ENCODE peak calls at places on chromosomes 3 and 15, in seven cellular contexts. One of them, this sample, is unnamed.

GRCh38 chr3:130516645-130517512 is at the start of gene COL6A6:
- DNase-seq in progenitor cell of endocrine pancreas: no peak
- DNase-seq in C1 segment of cervical spinal cord: no peak
- DNase-seq in NCI-H1436 treated with DMSO at 0.1 percent for 48 hours: no peak
- DNase-seq in NCI-H2107: no peak
- DNase-seq in stimulated activated CD8-positive, alpha-beta memory T cell treated with anti-CD3 and anti-CD28 coated beads, Interleukin-15, amount 100 ng/mL, for 24 hours: no peak
- DNase-seq in left ventricle myocardium superior: peak
- DNase-seq in this sample: peak

GRCh38 chr3:192130534-192131132 is 596.7 kb downstream of the FGF12 start:
- DNase-seq in progenitor cell of endocrine pancreas: no peak
- DNase-seq in C1 segment of cervical spinal cord: no peak
- DNase-seq in NCI-H1436 treated with DMSO at 0.1 percent for 48 hours: no peak
- DNase-seq in NCI-H2107: peak
- DNase-seq in stimulated activated CD8-positive, alpha-beta memory T cell treated with anti-CD3 and anti-CD28 coated beads, Interleukin-15, amount 100 ng/mL, for 24 hours: no peak
- DNase-seq in left ventricle myocardium superior: peak
- DNase-seq in this sample: peak

GRCh38 chr15:37362414-37362813 is 262.1 kb upstream of the MEIS2 start:
- DNase-seq in progenitor cell of endocrine pancreas: no peak
- DNase-seq in C1 segment of cervical spinal cord: no peak
- DNase-seq in NCI-H1436 treated with DMSO at 0.1 percent for 48 hours: no peak
- DNase-seq in NCI-H2107: no peak
- DNase-seq in stimulated activated CD8-positive, alpha-beta memory T cell treated with anti-CD3 and anti-CD28 coated beads, Interleukin-15, amount 100 ng/mL, for 24 hours: no peak
- DNase-seq in left ventricle myocardium superior: no peak
- DNase-seq in this sample: no peak

GRCh38 chr3:42024578-42025387 is 62.9 kb upstream of the ULK4 start:
- DNase-seq in progenitor cell of endocrine pancreas: no peak
- DNase-seq in C1 segment of cervical spinal cord: peak
- DNase-seq in NCI-H1436 treated with DMSO at 0.1 percent for 48 hours: no peak
- DNase-seq in NCI-H2107: no peak
- DNase-seq in stimulated activated CD8-positive, alpha-beta memory T cell treated with anti-CD3 and anti-CD28 coated beads, Interleukin-15, amount 100 ng/mL, for 24 hours: no peak
- DNase-seq in left ventricle myocardium superior: no peak
- DNase-seq in this sample: peak

GRCh38 chr3:169759256-169759655 is 5.6 kb downstream of the TERC start:
- DNase-seq in progenitor cell of endocrine pancreas: no peak
- DNase-seq in C1 segment of cervical spinal cord: no peak
- DNase-seq in NCI-H1436 treated with DMSO at 0.1 percent for 48 hours: no peak
- DNase-seq in NCI-H2107: no peak
- DNase-seq in stimulated activated CD8-positive, alpha-beta memory T cell treated with anti-CD3 and anti-CD28 coated beads, Interleukin-15, amount 100 ng/mL, for 24 hours: no peak
- DNase-seq in left ventricle myocardium superior: no peak
- DNase-seq in this sample: no peak

GRCh38 chr3:120077726-120078125 is 16.5 kb downstream of the GSK3B start:
- DNase-seq in progenitor cell of endocrine pancreas: no peak
- DNase-seq in C1 segment of cervical spinal cord: no peak
- DNase-seq in NCI-H1436 treated with DMSO at 0.1 percent for 48 hours: no peak
- DNase-seq in NCI-H2107: no peak
- DNase-seq in stimulated activated CD8-positive, alpha-beta memory T cell treated with anti-CD3 and anti-CD28 coated beads, Interleukin-15, amount 100 ng/mL, for 24 hours: no peak
- DNase-seq in left ventricle myocardium superior: no peak
- DNase-seq in this sample: no peak

GRCh38 chr15:83284563-83285283 is at the start of gene BNC1:
- DNase-seq in progenitor cell of endocrine pancreas: no peak
- DNase-seq in C1 segment of cervical spinal cord: no peak
- DNase-seq in NCI-H1436 treated with DMSO at 0.1 percent for 48 hours: no peak
- DNase-seq in NCI-H2107: no peak
- DNase-seq in stimulated activated CD8-positive, alpha-beta memory T cell treated with anti-CD3 and anti-CD28 coated beads, Interleukin-15, amount 100 ng/mL, for 24 hours: no peak
- DNase-seq in left ventricle myocardium superior: no peak
- DNase-seq in this sample: peak

GRCh38 chr15:39502048-39502447 is 78.8 kb upstream of the THBS1 start:
- DNase-seq in progenitor cell of endocrine pancreas: no peak
- DNase-seq in C1 segment of cervical spinal cord: no peak
- DNase-seq in NCI-H1436 treated with DMSO at 0.1 percent for 48 hours: no peak
- DNase-seq in NCI-H2107: no peak
- DNase-seq in stimulated activated CD8-positive, alpha-beta memory T cell treated with anti-CD3 and anti-CD28 coated beads, Interleukin-15, amount 100 ng/mL, for 24 hours: no peak
- DNase-seq in left ventricle myocardium superior: no peak
- DNase-seq in this sample: no peak

GRCh38 chr3:56720836-56721235 is 37.8 kb upstream of the TASOR start:
- DNase-seq in progenitor cell of endocrine pancreas: no peak
- DNase-seq in C1 segment of cervical spinal cord: no peak
- DNase-seq in NCI-H1436 treated with DMSO at 0.1 percent for 48 hours: no peak
- DNase-seq in NCI-H2107: no peak
- DNase-seq in stimulated activated CD8-positive, alpha-beta memory T cell treated with anti-CD3 and anti-CD28 coated beads, Interleukin-15, amount 100 ng/mL, for 24 hours: no peak
- DNase-seq in left ventricle myocardium superior: no peak
- DNase-seq in this sample: no peak

GRCh38 chr3:13229291-13229949 is 156.2 kb upstream of the IQSEC1 start:
- DNase-seq in progenitor cell of endocrine pancreas: no peak
- DNase-seq in C1 segment of cervical spinal cord: no peak
- DNase-seq in NCI-H1436 treated with DMSO at 0.1 percent for 48 hours: no peak
- DNase-seq in NCI-H2107: no peak
- DNase-seq in stimulated activated CD8-positive, alpha-beta memory T cell treated with anti-CD3 and anti-CD28 coated beads, Interleukin-15, amount 100 ng/mL, for 24 hours: no peak
- DNase-seq in left ventricle myocardium superior: peak
- DNase-seq in this sample: peak

GRCh38 chr15:95932676-95933075 is 397.8 kb upstream of the NR2F2 start:
- DNase-seq in progenitor cell of endocrine pancreas: no peak
- DNase-seq in C1 segment of cervical spinal cord: no peak
- DNase-seq in NCI-H1436 treated with DMSO at 0.1 percent for 48 hours: no peak
- DNase-seq in NCI-H2107: no peak
- DNase-seq in stimulated activated CD8-positive, alpha-beta memory T cell treated with anti-CD3 and anti-CD28 coated beads, Interleukin-15, amount 100 ng/mL, for 24 hours: no peak
- DNase-seq in left ventricle myocardium superior: no peak
- DNase-seq in this sample: no peak

GRCh38 chr3:124158174-124158812 is 166.4 kb upstream of the ROPN1 start:
- DNase-seq in progenitor cell of endocrine pancreas: no peak
- DNase-seq in C1 segment of cervical spinal cord: no peak
- DNase-seq in NCI-H1436 treated with DMSO at 0.1 percent for 48 hours: no peak
- DNase-seq in NCI-H2107: no peak
- DNase-seq in stimulated activated CD8-positive, alpha-beta memory T cell treated with anti-CD3 and anti-CD28 coated beads, Interleukin-15, amount 100 ng/mL, for 24 hours: no peak
- DNase-seq in left ventricle myocardium superior: no peak
- DNase-seq in this sample: peak

GRCh38 chr3:94118390-94118789 is 55.5 kb downstream of the NSUN3 start:
- DNase-seq in progenitor cell of endocrine pancreas: no peak
- DNase-seq in C1 segment of cervical spinal cord: no peak
- DNase-seq in NCI-H1436 treated with DMSO at 0.1 percent for 48 hours: no peak
- DNase-seq in NCI-H2107: no peak
- DNase-seq in stimulated activated CD8-positive, alpha-beta memory T cell treated with anti-CD3 and anti-CD28 coated beads, Interleukin-15, amount 100 ng/mL, for 24 hours: no peak
- DNase-seq in left ventricle myocardium superior: no peak
- DNase-seq in this sample: no peak

GRCh38 chr15:58434334-58434888 is 2.6 kb downstream of the LIPC start:
- DNase-seq in progenitor cell of endocrine pancreas: no peak
- DNase-seq in C1 segment of cervical spinal cord: no peak
- DNase-seq in NCI-H1436 treated with DMSO at 0.1 percent for 48 hours: no peak
- DNase-seq in NCI-H2107: no peak
- DNase-seq in stimulated activated CD8-positive, alpha-beta memory T cell treated with anti-CD3 and anti-CD28 coated beads, Interleukin-15, amount 100 ng/mL, for 24 hours: no peak
- DNase-seq in left ventricle myocardium superior: no peak
- DNase-seq in this sample: no peak

GRCh38 chr3:119352235-119352634 is 58.1 kb downstream of the ARHGAP31 start:
- DNase-seq in progenitor cell of endocrine pancreas: no peak
- DNase-seq in C1 segment of cervical spinal cord: no peak
- DNase-seq in NCI-H1436 treated with DMSO at 0.1 percent for 48 hours: no peak
- DNase-seq in NCI-H2107: no peak
- DNase-seq in stimulated activated CD8-positive, alpha-beta memory T cell treated with anti-CD3 and anti-CD28 coated beads, Interleukin-15, amount 100 ng/mL, for 24 hours: no peak
- DNase-seq in left ventricle myocardium superior: no peak
- DNase-seq in this sample: no peak

GRCh38 chr15:47725924-47726323 is 8.6 kb downstream of the SEMA6D start:
- DNase-seq in progenitor cell of endocrine pancreas: no peak
- DNase-seq in C1 segment of cervical spinal cord: no peak
- DNase-seq in NCI-H1436 treated with DMSO at 0.1 percent for 48 hours: no peak
- DNase-seq in NCI-H2107: no peak
- DNase-seq in stimulated activated CD8-positive, alpha-beta memory T cell treated with anti-CD3 and anti-CD28 coated beads, Interleukin-15, amount 100 ng/mL, for 24 hours: no peak
- DNase-seq in left ventricle myocardium superior: peak
- DNase-seq in this sample: no peak

GRCh38 chr3:97901327-97902295 is 70.6 kb downstream of the RIOX2 start:
- DNase-seq in progenitor cell of endocrine pancreas: no peak
- DNase-seq in C1 segment of cervical spinal cord: no peak
- DNase-seq in NCI-H1436 treated with DMSO at 0.1 percent for 48 hours: no peak
- DNase-seq in NCI-H2107: no peak
- DNase-seq in stimulated activated CD8-positive, alpha-beta memory T cell treated with anti-CD3 and anti-CD28 coated beads, Interleukin-15, amount 100 ng/mL, for 24 hours: no peak
- DNase-seq in left ventricle myocardium superior: no peak
- DNase-seq in this sample: no peak

GRCh38 chr15:38758001-38758400 is 193.4 kb upstream of the RASGRP1 start:
- DNase-seq in progenitor cell of endocrine pancreas: no peak
- DNase-seq in C1 segment of cervical spinal cord: no peak
- DNase-seq in NCI-H1436 treated with DMSO at 0.1 percent for 48 hours: no peak
- DNase-seq in NCI-H2107: no peak
- DNase-seq in stimulated activated CD8-positive, alpha-beta memory T cell treated with anti-CD3 and anti-CD28 coated beads, Interleukin-15, amount 100 ng/mL, for 24 hours: no peak
- DNase-seq in left ventricle myocardium superior: no peak
- DNase-seq in this sample: no peak

GRCh38 chr3:156469456-156469855 is 85.5 kb downstream of the SSR3 start:
- DNase-seq in progenitor cell of endocrine pancreas: no peak
- DNase-seq in C1 segment of cervical spinal cord: no peak
- DNase-seq in NCI-H1436 treated with DMSO at 0.1 percent for 48 hours: no peak
- DNase-seq in NCI-H2107: no peak
- DNase-seq in stimulated activated CD8-positive, alpha-beta memory T cell treated with anti-CD3 and anti-CD28 coated beads, Interleukin-15, amount 100 ng/mL, for 24 hours: no peak
- DNase-seq in left ventricle myocardium superior: no peak
- DNase-seq in this sample: no peak

GRCh38 chr15:79918278-79918677 is 21.5 kb upstream of the MTHFS start:
- DNase-seq in progenitor cell of endocrine pancreas: no peak
- DNase-seq in C1 segment of cervical spinal cord: no peak
- DNase-seq in NCI-H1436 treated with DMSO at 0.1 percent for 48 hours: no peak
- DNase-seq in NCI-H2107: no peak
- DNase-seq in stimulated activated CD8-positive, alpha-beta memory T cell treated with anti-CD3 and anti-CD28 coated beads, Interleukin-15, amount 100 ng/mL, for 24 hours: no peak
- DNase-seq in left ventricle myocardium superior: no peak
- DNase-seq in this sample: no peak

GRCh38 chr15:60701261-60702019 is 222.5 kb upstream of the ICE2 start:
- DNase-seq in progenitor cell of endocrine pancreas: no peak
- DNase-seq in C1 segment of cervical spinal cord: no peak
- DNase-seq in NCI-H1436 treated with DMSO at 0.1 percent for 48 hours: no peak
- DNase-seq in NCI-H2107: no peak
- DNase-seq in stimulated activated CD8-positive, alpha-beta memory T cell treated with anti-CD3 and anti-CD28 coated beads, Interleukin-15, amount 100 ng/mL, for 24 hours: no peak
- DNase-seq in left ventricle myocardium superior: no peak
- DNase-seq in this sample: no peak

GRCh38 chr3:140809326-140809725 is 131.5 kb downstream of the TRIM42 start:
- DNase-seq in progenitor cell of endocrine pancreas: no peak
- DNase-seq in C1 segment of cervical spinal cord: no peak
- DNase-seq in NCI-H1436 treated with DMSO at 0.1 percent for 48 hours: no peak
- DNase-seq in NCI-H2107: no peak
- DNase-seq in stimulated activated CD8-positive, alpha-beta memory T cell treated with anti-CD3 and anti-CD28 coated beads, Interleukin-15, amount 100 ng/mL, for 24 hours: no peak
- DNase-seq in left ventricle myocardium superior: no peak
- DNase-seq in this sample: no peak

GRCh38 chr15:80386151-80386550 is 18.0 kb upstream of the ARNT2 start:
- DNase-seq in progenitor cell of endocrine pancreas: no peak
- DNase-seq in C1 segment of cervical spinal cord: no peak
- DNase-seq in NCI-H1436 treated with DMSO at 0.1 percent for 48 hours: no peak
- DNase-seq in NCI-H2107: no peak
- DNase-seq in stimulated activated CD8-positive, alpha-beta memory T cell treated with anti-CD3 and anti-CD28 coated beads, Interleukin-15, amount 100 ng/mL, for 24 hours: no peak
- DNase-seq in left ventricle myocardium superior: no peak
- DNase-seq in this sample: no peak

GRCh38 chr3:52636673-52637072 is 49.0 kb downstream of the PBRM1 start:
- DNase-seq in progenitor cell of endocrine pancreas: no peak
- DNase-seq in C1 segment of cervical spinal cord: no peak
- DNase-seq in NCI-H1436 treated with DMSO at 0.1 percent for 48 hours: no peak
- DNase-seq in NCI-H2107: peak
- DNase-seq in stimulated activated CD8-positive, alpha-beta memory T cell treated with anti-CD3 and anti-CD28 coated beads, Interleukin-15, amount 100 ng/mL, for 24 hours: no peak
- DNase-seq in left ventricle myocardium superior: no peak
- DNase-seq in this sample: peak

GRCh38 chr15:29040367-29040745 is 154.6 kb downstream of the APBA2 start:
- DNase-seq in progenitor cell of endocrine pancreas: no peak
- DNase-seq in C1 segment of cervical spinal cord: no peak
- DNase-seq in NCI-H1436 treated with DMSO at 0.1 percent for 48 hours: no peak
- DNase-seq in NCI-H2107: no peak
- DNase-seq in stimulated activated CD8-positive, alpha-beta memory T cell treated with anti-CD3 and anti-CD28 coated beads, Interleukin-15, amount 100 ng/mL, for 24 hours: no peak
- DNase-seq in left ventricle myocardium superior: no peak
- DNase-seq in this sample: peak

GRCh38 chr15:97598353-97598798 is 362.1 kb upstream of the ARRDC4 start:
- DNase-seq in progenitor cell of endocrine pancreas: no peak
- DNase-seq in C1 segment of cervical spinal cord: no peak
- DNase-seq in NCI-H1436 treated with DMSO at 0.1 percent for 48 hours: peak
- DNase-seq in NCI-H2107: no peak
- DNase-seq in stimulated activated CD8-positive, alpha-beta memory T cell treated with anti-CD3 and anti-CD28 coated beads, Interleukin-15, amount 100 ng/mL, for 24 hours: no peak
- DNase-seq in left ventricle myocardium superior: no peak
- DNase-seq in this sample: no peak

GRCh38 chr3:159486580-159486979 is 502.1 kb upstream of the IL12A start:
- DNase-seq in progenitor cell of endocrine pancreas: no peak
- DNase-seq in C1 segment of cervical spinal cord: no peak
- DNase-seq in NCI-H1436 treated with DMSO at 0.1 percent for 48 hours: no peak
- DNase-seq in NCI-H2107: no peak
- DNase-seq in stimulated activated CD8-positive, alpha-beta memory T cell treated with anti-CD3 and anti-CD28 coated beads, Interleukin-15, amount 100 ng/mL, for 24 hours: no peak
- DNase-seq in left ventricle myocardium superior: no peak
- DNase-seq in this sample: peak

GRCh38 chr3:69250014-69250413 is 127.6 kb upstream of the LMOD3 start:
- DNase-seq in progenitor cell of endocrine pancreas: peak
- DNase-seq in C1 segment of cervical spinal cord: peak
- DNase-seq in NCI-H1436 treated with DMSO at 0.1 percent for 48 hours: no peak
- DNase-seq in NCI-H2107: no peak
- DNase-seq in stimulated activated CD8-positive, alpha-beta memory T cell treated with anti-CD3 and anti-CD28 coated beads, Interleukin-15, amount 100 ng/mL, for 24 hours: no peak
- DNase-seq in left ventricle myocardium superior: no peak
- DNase-seq in this sample: peak

GRCh38 chr3:49747792-49748480 is 24.2 kb upstream of the GMPPB start:
- DNase-seq in progenitor cell of endocrine pancreas: no peak
- DNase-seq in C1 segment of cervical spinal cord: no peak
- DNase-seq in NCI-H1436 treated with DMSO at 0.1 percent for 48 hours: no peak
- DNase-seq in NCI-H2107: no peak
- DNase-seq in stimulated activated CD8-positive, alpha-beta memory T cell treated with anti-CD3 and anti-CD28 coated beads, Interleukin-15, amount 100 ng/mL, for 24 hours: no peak
- DNase-seq in left ventricle myocardium superior: no peak
- DNase-seq in this sample: no peak

GRCh38 chr3:119601154-119601553 is 3.5 kb downstream of the PLA1A start:
- DNase-seq in progenitor cell of endocrine pancreas: no peak
- DNase-seq in C1 segment of cervical spinal cord: no peak
- DNase-seq in NCI-H1436 treated with DMSO at 0.1 percent for 48 hours: no peak
- DNase-seq in NCI-H2107: no peak
- DNase-seq in stimulated activated CD8-positive, alpha-beta memory T cell treated with anti-CD3 and anti-CD28 coated beads, Interleukin-15, amount 100 ng/mL, for 24 hours: no peak
- DNase-seq in left ventricle myocardium superior: no peak
- DNase-seq in this sample: no peak

GRCh38 chr3:114464548-114464947 is 170.7 kb downstream of the TIGIT start:
- DNase-seq in progenitor cell of endocrine pancreas: no peak
- DNase-seq in C1 segment of cervical spinal cord: no peak
- DNase-seq in NCI-H1436 treated with DMSO at 0.1 percent for 48 hours: no peak
- DNase-seq in NCI-H2107: no peak
- DNase-seq in stimulated activated CD8-positive, alpha-beta memory T cell treated with anti-CD3 and anti-CD28 coated beads, Interleukin-15, amount 100 ng/mL, for 24 hours: no peak
- DNase-seq in left ventricle myocardium superior: no peak
- DNase-seq in this sample: peak

GRCh38 chr15:66870880-66871388 is 168.9 kb downstream of the SMAD6 start:
- DNase-seq in progenitor cell of endocrine pancreas: no peak
- DNase-seq in C1 segment of cervical spinal cord: no peak
- DNase-seq in NCI-H1436 treated with DMSO at 0.1 percent for 48 hours: no peak
- DNase-seq in NCI-H2107: no peak
- DNase-seq in stimulated activated CD8-positive, alpha-beta memory T cell treated with anti-CD3 and anti-CD28 coated beads, Interleukin-15, amount 100 ng/mL, for 24 hours: no peak
- DNase-seq in left ventricle myocardium superior: no peak
- DNase-seq in this sample: no peak

GRCh38 chr15:74995779-74996765 is 709 bp downstream of the SCAMP5 start:
- DNase-seq in progenitor cell of endocrine pancreas: peak
- DNase-seq in C1 segment of cervical spinal cord: peak
- DNase-seq in NCI-H1436 treated with DMSO at 0.1 percent for 48 hours: peak
- DNase-seq in NCI-H2107: peak
- DNase-seq in stimulated activated CD8-positive, alpha-beta memory T cell treated with anti-CD3 and anti-CD28 coated beads, Interleukin-15, amount 100 ng/mL, for 24 hours: no peak
- DNase-seq in left ventricle myocardium superior: peak
- DNase-seq in this sample: peak

GRCh38 chr15:61731081-61731480 is 329.2 kb downstream of the VPS13C start:
- DNase-seq in progenitor cell of endocrine pancreas: no peak
- DNase-seq in C1 segment of cervical spinal cord: no peak
- DNase-seq in NCI-H1436 treated with DMSO at 0.1 percent for 48 hours: no peak
- DNase-seq in NCI-H2107: no peak
- DNase-seq in stimulated activated CD8-positive, alpha-beta memory T cell treated with anti-CD3 and anti-CD28 coated beads, Interleukin-15, amount 100 ng/mL, for 24 hours: no peak
- DNase-seq in left ventricle myocardium superior: no peak
- DNase-seq in this sample: no peak

GRCh38 chr3:38662544-38662943 is 13.1 kb upstream of the SCN5A start:
- DNase-seq in progenitor cell of endocrine pancreas: no peak
- DNase-seq in C1 segment of cervical spinal cord: no peak
- DNase-seq in NCI-H1436 treated with DMSO at 0.1 percent for 48 hours: no peak
- DNase-seq in NCI-H2107: no peak
- DNase-seq in stimulated activated CD8-positive, alpha-beta memory T cell treated with anti-CD3 and anti-CD28 coated beads, Interleukin-15, amount 100 ng/mL, for 24 hours: no peak
- DNase-seq in left ventricle myocardium superior: no peak
- DNase-seq in this sample: peak

GRCh38 chr3:173789530-173789929 is 392.0 kb downstream of the NLGN1 start:
- DNase-seq in progenitor cell of endocrine pancreas: no peak
- DNase-seq in C1 segment of cervical spinal cord: no peak
- DNase-seq in NCI-H1436 treated with DMSO at 0.1 percent for 48 hours: no peak
- DNase-seq in NCI-H2107: no peak
- DNase-seq in stimulated activated CD8-positive, alpha-beta memory T cell treated with anti-CD3 and anti-CD28 coated beads, Interleukin-15, amount 100 ng/mL, for 24 hours: no peak
- DNase-seq in left ventricle myocardium superior: no peak
- DNase-seq in this sample: no peak

GRCh38 chr3:36923981-36924747 is 20.7 kb downstream of the TRANK1 start:
- DNase-seq in progenitor cell of endocrine pancreas: no peak
- DNase-seq in C1 segment of cervical spinal cord: no peak
- DNase-seq in NCI-H1436 treated with DMSO at 0.1 percent for 48 hours: no peak
- DNase-seq in NCI-H2107: no peak
- DNase-seq in stimulated activated CD8-positive, alpha-beta memory T cell treated with anti-CD3 and anti-CD28 coated beads, Interleukin-15, amount 100 ng/mL, for 24 hours: no peak
- DNase-seq in left ventricle myocardium superior: no peak
- DNase-seq in this sample: no peak

GRCh38 chr3:43768594-43768993 is 77.9 kb downstream of the ABHD5 start:
- DNase-seq in progenitor cell of endocrine pancreas: no peak
- DNase-seq in C1 segment of cervical spinal cord: no peak
- DNase-seq in NCI-H1436 treated with DMSO at 0.1 percent for 48 hours: no peak
- DNase-seq in NCI-H2107: no peak
- DNase-seq in stimulated activated CD8-positive, alpha-beta memory T cell treated with anti-CD3 and anti-CD28 coated beads, Interleukin-15, amount 100 ng/mL, for 24 hours: no peak
- DNase-seq in left ventricle myocardium superior: peak
- DNase-seq in this sample: no peak